ENCODE peak calls at places on chromosomes 1 and 21, in seven cellular contexts. One of them, this sample, is unnamed.

GRCh38 chr1:31523012-31523411 is 53.3 kb upstream of the TINAGL1 start:
- DNase-seq in effector memory CD4-positive, alpha-beta T cell: no peak
- DNase-seq in LoVo: peak
- DNase-seq in brain microvascular endothelial cell: no peak
- DNase-seq in AG10803: no peak
- DNase-seq in T-helper 2 cell: no peak
- DNase-seq in SHP77: no peak
- DNase-seq in this sample: no peak

GRCh38 chr1:179127163-179127895 is 45.5 kb downstream of the TOR3A start:
- DNase-seq in effector memory CD4-positive, alpha-beta T cell: no peak
- DNase-seq in LoVo: no peak
- DNase-seq in brain microvascular endothelial cell: no peak
- DNase-seq in AG10803: peak
- DNase-seq in T-helper 2 cell: no peak
- DNase-seq in SHP77: no peak
- DNase-seq in this sample: no peak

GRCh38 chr1:81304187-81304586 is 496.5 kb upstream of the ADGRL2 start:
- DNase-seq in effector memory CD4-positive, alpha-beta T cell: no peak
- DNase-seq in LoVo: no peak
- DNase-seq in brain microvascular endothelial cell: peak
- DNase-seq in AG10803: peak
- DNase-seq in T-helper 2 cell: no peak
- DNase-seq in SHP77: no peak
- DNase-seq in this sample: no peak

GRCh38 chr1:228016181-228016510 is 9.3 kb downstream of the WNT3A start:
- DNase-seq in effector memory CD4-positive, alpha-beta T cell: no peak
- DNase-seq in LoVo: no peak
- DNase-seq in brain microvascular endothelial cell: no peak
- DNase-seq in AG10803: no peak
- DNase-seq in T-helper 2 cell: no peak
- DNase-seq in SHP77: no peak
- DNase-seq in this sample: no peak

GRCh38 chr1:29120367-29120766 is 3.3 kb downstream of the TMEM200B start:
- DNase-seq in effector memory CD4-positive, alpha-beta T cell: no peak
- DNase-seq in LoVo: no peak
- DNase-seq in brain microvascular endothelial cell: no peak
- DNase-seq in AG10803: no peak
- DNase-seq in T-helper 2 cell: no peak
- DNase-seq in SHP77: no peak
- DNase-seq in this sample: no peak

GRCh38 chr21:17925000-17925610 is 105.9 kb upstream of the C21orf91 start:
- DNase-seq in effector memory CD4-positive, alpha-beta T cell: peak
- DNase-seq in LoVo: peak
- DNase-seq in brain microvascular endothelial cell: peak
- DNase-seq in AG10803: peak
- DNase-seq in T-helper 2 cell: peak
- DNase-seq in SHP77: no peak
- DNase-seq in this sample: peak

GRCh38 chr1:5513891-5514515 is 478.2 kb downstream of the NPHP4 start:
- DNase-seq in effector memory CD4-positive, alpha-beta T cell: no peak
- DNase-seq in LoVo: no peak
- DNase-seq in brain microvascular endothelial cell: no peak
- DNase-seq in AG10803: no peak
- DNase-seq in T-helper 2 cell: no peak
- DNase-seq in SHP77: peak
- DNase-seq in this sample: no peak

GRCh38 chr1:222060247-222060851 is 318.5 kb upstream of the DUSP10 start:
- DNase-seq in effector memory CD4-positive, alpha-beta T cell: no peak
- DNase-seq in LoVo: no peak
- DNase-seq in brain microvascular endothelial cell: no peak
- DNase-seq in AG10803: no peak
- DNase-seq in T-helper 2 cell: no peak
- DNase-seq in SHP77: no peak
- DNase-seq in this sample: no peak

GRCh38 chr21:44070391-44070790 is 36.8 kb upstream of the PWP2 start:
- DNase-seq in effector memory CD4-positive, alpha-beta T cell: no peak
- DNase-seq in LoVo: no peak
- DNase-seq in brain microvascular endothelial cell: no peak
- DNase-seq in AG10803: no peak
- DNase-seq in T-helper 2 cell: no peak
- DNase-seq in SHP77: no peak
- DNase-seq in this sample: no peak

GRCh38 chr1:221030121-221030649 is 150.9 kb downstream of the HLX start:
- DNase-seq in effector memory CD4-positive, alpha-beta T cell: no peak
- DNase-seq in LoVo: no peak
- DNase-seq in brain microvascular endothelial cell: no peak
- DNase-seq in AG10803: no peak
- DNase-seq in T-helper 2 cell: no peak
- DNase-seq in SHP77: no peak
- DNase-seq in this sample: no peak

GRCh38 chr1:163347106-163347505 is 25.4 kb downstream of the NUF2 start:
- DNase-seq in effector memory CD4-positive, alpha-beta T cell: no peak
- DNase-seq in LoVo: no peak
- DNase-seq in brain microvascular endothelial cell: no peak
- DNase-seq in AG10803: no peak
- DNase-seq in T-helper 2 cell: no peak
- DNase-seq in SHP77: no peak
- DNase-seq in this sample: no peak

GRCh38 chr1:38941527-38942019 is at the start of gene RHBDL2:
- DNase-seq in effector memory CD4-positive, alpha-beta T cell: no peak
- DNase-seq in LoVo: peak
- DNase-seq in brain microvascular endothelial cell: no peak
- DNase-seq in AG10803: peak
- DNase-seq in T-helper 2 cell: no peak
- DNase-seq in SHP77: no peak
- DNase-seq in this sample: no peak

GRCh38 chr1:38009088-38009840 is 3.3 kb upstream of the UTP11 start:
- DNase-seq in effector memory CD4-positive, alpha-beta T cell: no peak
- DNase-seq in LoVo: no peak
- DNase-seq in brain microvascular endothelial cell: peak
- DNase-seq in AG10803: peak
- DNase-seq in T-helper 2 cell: peak
- DNase-seq in SHP77: no peak
- DNase-seq in this sample: peak

GRCh38 chr1:77876884-77877283 is 11.5 kb upstream of the NEXN start:
- DNase-seq in effector memory CD4-positive, alpha-beta T cell: no peak
- DNase-seq in LoVo: no peak
- DNase-seq in brain microvascular endothelial cell: peak
- DNase-seq in AG10803: peak
- DNase-seq in T-helper 2 cell: no peak
- DNase-seq in SHP77: no peak
- DNase-seq in this sample: no peak

GRCh38 chr1:19812875-19813650 is 2.0 kb downstream of the RNF186 start:
- DNase-seq in effector memory CD4-positive, alpha-beta T cell: no peak
- DNase-seq in LoVo: peak
- DNase-seq in brain microvascular endothelial cell: no peak
- DNase-seq in AG10803: no peak
- DNase-seq in T-helper 2 cell: no peak
- DNase-seq in SHP77: no peak
- DNase-seq in this sample: no peak

GRCh38 chr1:145782166-145783099 is 41.5 kb downstream of the RNF115 start:
- DNase-seq in effector memory CD4-positive, alpha-beta T cell: no peak
- DNase-seq in LoVo: peak
- DNase-seq in brain microvascular endothelial cell: peak
- DNase-seq in AG10803: peak
- DNase-seq in T-helper 2 cell: no peak
- DNase-seq in SHP77: no peak
- DNase-seq in this sample: no peak

GRCh38 chr1:226960256-226960655 is 20.2 kb downstream of the COQ8A start:
- DNase-seq in effector memory CD4-positive, alpha-beta T cell: no peak
- DNase-seq in LoVo: no peak
- DNase-seq in brain microvascular endothelial cell: no peak
- DNase-seq in AG10803: no peak
- DNase-seq in T-helper 2 cell: no peak
- DNase-seq in SHP77: no peak
- DNase-seq in this sample: no peak

GRCh38 chr1:229440821-229441537 is 7.1 kb upstream of the ACTA1 start:
- DNase-seq in effector memory CD4-positive, alpha-beta T cell: no peak
- DNase-seq in LoVo: no peak
- DNase-seq in brain microvascular endothelial cell: peak
- DNase-seq in AG10803: peak
- DNase-seq in T-helper 2 cell: no peak
- DNase-seq in SHP77: no peak
- DNase-seq in this sample: no peak

GRCh38 chr1:17046043-17046657 is 7.7 kb downstream of the SDHB start:
- DNase-seq in effector memory CD4-positive, alpha-beta T cell: no peak
- DNase-seq in LoVo: peak
- DNase-seq in brain microvascular endothelial cell: peak
- DNase-seq in AG10803: peak
- DNase-seq in T-helper 2 cell: no peak
- DNase-seq in SHP77: peak
- DNase-seq in this sample: no peak

GRCh38 chr1:153652795-153653507 is 5.6 kb upstream of the SNAPIN start:
- DNase-seq in effector memory CD4-positive, alpha-beta T cell: no peak
- DNase-seq in LoVo: no peak
- DNase-seq in brain microvascular endothelial cell: peak
- DNase-seq in AG10803: peak
- DNase-seq in T-helper 2 cell: no peak
- DNase-seq in SHP77: no peak
- DNase-seq in this sample: no peak

GRCh38 chr1:182229451-182229850 is 162.1 kb downstream of the GLUL start:
- DNase-seq in effector memory CD4-positive, alpha-beta T cell: no peak
- DNase-seq in LoVo: no peak
- DNase-seq in brain microvascular endothelial cell: no peak
- DNase-seq in AG10803: no peak
- DNase-seq in T-helper 2 cell: no peak
- DNase-seq in SHP77: no peak
- DNase-seq in this sample: no peak

GRCh38 chr1:204714861-204715511 is 29.4 kb upstream of the LRRN2 start:
- DNase-seq in effector memory CD4-positive, alpha-beta T cell: no peak
- DNase-seq in LoVo: no peak
- DNase-seq in brain microvascular endothelial cell: no peak
- DNase-seq in AG10803: no peak
- DNase-seq in T-helper 2 cell: no peak
- DNase-seq in SHP77: peak
- DNase-seq in this sample: no peak

GRCh38 chr21:25506887-25507286 is 100.4 kb downstream of the MRPL39 start:
- DNase-seq in effector memory CD4-positive, alpha-beta T cell: no peak
- DNase-seq in LoVo: no peak
- DNase-seq in brain microvascular endothelial cell: peak
- DNase-seq in AG10803: peak
- DNase-seq in T-helper 2 cell: no peak
- DNase-seq in SHP77: peak
- DNase-seq in this sample: no peak